ENCODE peak calls at places on chromosomes 4 and X, in eight cellular contexts. V is type B pancreatic cell; G is activated naive CD4-positive, alpha-beta T cell; O is kidney tubule cell; I is RPMI7951; M is choroid plexus epithelial cell; R is brain microvascular endothelial cell; N is stimulated activated CD4-positive, alpha-beta T cell treated with anti-CD3 and anti-CD28 coated beads, Interleukin-2, amount 100 ng/mL, for 48 hours. U is an unnamed sample.

GRCh38 chr4:165489786-165490185 is 111.0 kb downstream of the CPE start:
- DNase-seq in M (peak), R (no peak), V (no peak), N (no peak), G (no peak), O (no peak), I (no peak), U (no peak)

GRCh38 chrX:11555759-11556158 is 110.0 kb downstream of the ARHGAP6 start:
- DNase-seq in G (no peak), I (peak), V (no peak), O (peak), N (no peak), M (peak), R (peak), U (no peak)

GRCh38 chr4:156949373-156949814 is 22.2 kb downstream of the PDGFC start:
- DNase-seq in V (no peak), G (no peak), M (peak), O (peak), I (peak), N (no peak), R (peak), U (no peak)

GRCh38 chr4:53619431-53619830 is 28.1 kb upstream of the LNX1 start:
- DNase-seq in V (no peak), M (no peak), I (no peak), R (no peak), G (no peak), O (no peak), N (no peak), U (no peak)

GRCh38 chr4:102759835-102760644 is 728 bp downstream of the MANBA start:
- DNase-seq in O (peak), R (peak), N (no peak), V (no peak), G (no peak), M (peak), I (peak), U (no peak)

GRCh38 chr4:7839856-7840255 is 99.8 kb downstream of the AFAP1 start:
- DNase-seq in R (no peak), I (no peak), N (no peak), M (no peak), V (no peak), O (no peak), G (no peak), U (no peak)

GRCh38 chrX:134006484-134007161 is 21.2 kb upstream of the GPC3 start:
- DNase-seq in G (no peak), O (no peak), V (no peak), R (no peak), I (no peak), N (no peak), M (no peak), U (no peak)

GRCh38 chr4:181684310-181684709 is 558.9 kb upstream of the TENM3 start:
- DNase-seq in V (no peak), G (no peak), I (no peak), R (peak), M (peak), O (no peak), N (no peak), U (no peak)

GRCh38 chr4:127352220-127352619 is 280.5 kb upstream of the INTU start:
- DNase-seq in R (no peak), V (no peak), M (peak), N (no peak), O (no peak), G (no peak), I (no peak), U (peak)

GRCh38 chr4:8786166-8786565 is 85.5 kb downstream of the HMX1 start:
- DNase-seq in G (no peak), V (no peak), I (no peak), M (no peak), O (no peak), N (no peak), R (no peak), U (peak)

GRCh38 chr4:71907782-71908181 is 123.9 kb upstream of the GC start:
- DNase-seq in I (no peak), O (peak), V (no peak), M (no peak), N (no peak), R (no peak), G (no peak), U (no peak)

GRCh38 chrX:7891928-7892327 is 35.3 kb downstream of the PNPLA4 start:
- DNase-seq in I (no peak), V (no peak), G (no peak), R (no peak), O (no peak), M (peak), N (no peak), U (no peak)

GRCh38 chr4:104966349-104967033 is 180.2 kb upstream of the TET2 start:
- DNase-seq in V (no peak), N (no peak), M (no peak), O (peak), R (no peak), I (no peak), G (no peak), U (no peak)

GRCh38 chr4:177638871-177639270 is 196.6 kb upstream of the AGA start:
- DNase-seq in N (no peak), R (no peak), O (no peak), M (no peak), V (no peak), G (no peak), I (no peak), U (peak)

GRCh38 chr4:145481164-145481941 is at the start of gene SMAD1:
- DNase-seq in N (peak), R (peak), O (peak), V (peak), I (peak), M (peak), G (peak), U (peak)